ENCODE peak calls at places on chromosome 14, in four cellular contexts. F is HCT116, Z is IMR-90, B is A549. T is an unnamed sample. For H3K9me3, the result is how much of the 10 kb centered on the place peaks cover.

GRCh38 chr14:38199768-38200167 is 7.9 kb upstream of the SSTR1 start:
- DNase-seq in B (no peak), Z (peak), F (no peak), T (no peak)

GRCh38 chr14:81384900-81385299 is 15.2 kb downstream of the STON2 start:
- DNase-seq in F (no peak), Z (no peak), B (no peak), T (no peak)

GRCh38 chr14:102914474-102915291 is 7.8 kb upstream of the AMN start:
- DNase-seq in Z (no peak), F (no peak), B (no peak), T (no peak)

GRCh38 chr14:92794547-92794941 is 439 bp downstream of the GOLGA5 start:
- DNase-seq in B (no peak), F (no peak), Z (peak), T (no peak)

GRCh38 chr14:94040796-94041195 is 14.7 kb downstream of the OTUB2 start:
- DNase-seq in Z (no peak), F (no peak), B (no peak), T (no peak)

GRCh38 chr14:56487090-56487667 is 92.4 kb upstream of the TMEM260 start:
- DNase-seq in Z (peak), F (peak), B (peak), T (no peak)

GRCh38 chr14:50607181-50607580 is 47.2 kb downstream of the ATL1 start:
- DNase-seq in Z (peak), B (no peak), F (no peak), T (no peak)

GRCh38 chr14:64659366-64659765 is 44.9 kb upstream of the PLEKHG3 start:
- DNase-seq in F (no peak), Z (no peak), B (no peak), T (no peak)

GRCh38 chr14:61477845-61478438 is 156.6 kb downstream of the PRKCH start:
- DNase-seq in Z (peak), B (peak), F (peak), T (no peak)

GRCh38 chr14:72736791-72737559 is 156.9 kb downstream of the DPF3 start:
- DNase-seq in Z (no peak), F (no peak), B (no peak), T (no peak)

GRCh38 chr14:39109893-39110715 is 4.0 kb upstream of the GEMIN2 start:
- DNase-seq in Z (no peak), F (no peak), B (no peak), T (no peak)

GRCh38 chr14:101501341-101501740 is 60.0 kb upstream of the DIO3 start:
- DNase-seq in Z (no peak), B (no peak), F (no peak), T (no peak)

GRCh38 chr14:90581745-90582144 is 184.9 kb downstream of the CALM1 start:
- DNase-seq in Z (no peak), B (no peak), F (no peak), T (no peak)

GRCh38 chr14:34199585-34199984 is 248.7 kb upstream of the EGLN3 start:
- DNase-seq in Z (peak), F (no peak), B (no peak), T (no peak)

GRCh38 chr14:63375772-63376171 is 57.0 kb upstream of the GPHB5 start:
- DNase-seq in F (no peak), Z (peak), B (no peak), T (no peak)

GRCh38 chr14:57066887-57067513 is 201.7 kb downstream of the EXOC5 start:
- DNase-seq in Z (peak), F (peak), B (peak), T (no peak)

GRCh38 chr14:93033983-93034670 is 81.6 kb downstream of the ITPK1 start:
- DNase-seq in B (no peak), F (no peak), Z (no peak), T (no peak)

GRCh38 chr14:68929623-68930307 is 49.3 kb downstream of the ACTN1 start:
- DNase-seq in F (no peak), Z (no peak), B (no peak), T (no peak)

GRCh38 chr14:48086516-48086915 is 411.1 kb upstream of the MDGA2 start:
- DNase-seq in Z (no peak), B (no peak), F (no peak), T (no peak)

GRCh38 chr14:29925736-29926135 is 1.9 kb downstream of the PRKD1 start:
- DNase-seq in Z (peak), F (no peak), B (no peak), T (no peak)

GRCh38 chr14:22427771-22428228 is 161.2 kb downstream of the DAD1 start:
- DNase-seq in B (peak), F (no peak), Z (peak), T (no peak)

GRCh38 chr14:80468331-80469122 is 257.2 kb upstream of the DIO2 start:
- DNase-seq in Z (no peak), B (peak), F (no peak), T (no peak)

GRCh38 chr14:64656986-64657385 is 47.2 kb upstream of the PLEKHG3 start:
- DNase-seq in F (no peak), B (no peak), Z (no peak), T (no peak)

GRCh38 chr14:71319646-71320045 is 412.4 kb downstream of the PCNX1 start:
- DNase-seq in B (peak), F (no peak), Z (peak), T (no peak)

GRCh38 chr14:63492391-63492790 is 50.8 kb downstream of the PPP2R5E start:
- DNase-seq in Z (peak), F (no peak), B (peak), T (no peak)

DNA sequence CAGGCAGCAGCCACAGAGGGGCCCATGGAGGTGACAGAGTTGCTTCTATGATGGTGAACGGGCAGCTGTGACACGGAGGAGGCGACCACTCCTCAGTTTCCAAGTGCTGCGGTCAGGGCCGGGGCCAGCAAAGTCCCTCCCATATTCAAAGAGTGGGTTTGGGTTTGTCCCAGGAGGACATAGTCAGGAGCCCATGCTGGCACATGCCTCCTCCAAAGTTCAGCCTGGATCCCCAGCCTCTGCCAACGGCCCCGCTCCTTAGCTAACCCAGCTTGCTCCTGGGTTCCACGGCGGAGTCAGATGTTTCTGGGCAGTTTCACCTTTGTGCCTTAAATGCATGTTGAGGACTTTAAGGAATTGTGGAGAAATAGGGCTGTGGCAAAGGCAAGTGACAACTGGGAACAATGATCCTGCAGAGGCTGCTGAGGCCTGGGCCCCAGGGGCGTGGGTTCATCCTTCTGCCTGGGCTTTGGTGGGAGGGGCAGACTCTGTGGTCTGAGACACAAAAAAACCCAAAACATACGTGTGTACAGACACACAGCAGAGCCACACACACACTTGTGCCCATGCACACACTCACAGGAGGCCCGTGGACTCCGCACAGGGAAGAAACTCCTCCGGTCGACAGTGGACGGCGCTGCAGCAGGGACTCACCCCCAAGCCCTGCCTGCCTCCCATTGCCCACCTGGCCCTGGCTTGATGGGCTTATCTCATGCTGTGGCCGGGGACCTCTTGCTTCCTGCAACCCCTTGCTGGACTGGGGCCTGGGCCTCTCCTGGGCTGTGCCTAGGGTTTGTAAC is 399.4 kb downstream of the TMEM121 start:
- DNase-seq in Z (no peak), B (no peak), F (no peak), T (no peak)
- H3K9me3 ChIP-seq in Z (under half), B (under half), F (under half), T (under half)

DNA sequence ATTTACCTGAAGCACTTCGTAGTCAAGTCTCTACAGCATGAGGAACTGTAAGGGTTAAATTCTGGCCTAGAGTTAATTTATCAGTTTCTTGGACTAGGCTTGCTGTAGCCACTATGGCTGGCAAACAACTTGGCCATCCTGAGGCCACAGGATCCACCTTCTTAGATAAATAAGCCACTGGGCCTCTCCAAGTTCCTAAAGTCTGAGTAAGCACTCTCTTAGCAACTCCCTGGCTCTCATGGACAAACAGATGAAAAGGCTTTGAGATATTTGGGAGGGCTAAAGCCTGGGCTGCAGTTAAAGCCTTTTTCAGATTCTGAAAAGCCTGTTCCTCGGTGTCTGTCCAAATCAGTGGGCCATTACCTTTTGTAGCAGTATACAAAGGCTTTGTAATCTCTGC is 675.0 kb downstream of the TMEM121 start:
- DNase-seq in B (no peak), F (no peak), Z (no peak), T (no peak)
- H3K9me3 ChIP-seq in B (under half), F (under half), Z (under half), T (under half)

GRCh38 chr14:99611639-99612038 is 7.6 kb upstream of the CCDC85C start:
- DNase-seq in F (no peak), B (no peak), Z (no peak), T (no peak)
- H3K9me3 ChIP-seq in F (under half), B (under half), Z (under half), T (under half)

GRCh38 chr14:27090716-27091115 is 492.9 kb upstream of the NOVA1 start:
- DNase-seq in Z (no peak), F (no peak), B (no peak), T (no peak)

GRCh38 chr14:27096091-27096490 is 498.3 kb upstream of the NOVA1 start:
- DNase-seq in B (no peak), Z (no peak), F (no peak), T (no peak)
- H3K9me3 ChIP-seq in B (under half), Z (under half), F (under half), T (under half)

DNA sequence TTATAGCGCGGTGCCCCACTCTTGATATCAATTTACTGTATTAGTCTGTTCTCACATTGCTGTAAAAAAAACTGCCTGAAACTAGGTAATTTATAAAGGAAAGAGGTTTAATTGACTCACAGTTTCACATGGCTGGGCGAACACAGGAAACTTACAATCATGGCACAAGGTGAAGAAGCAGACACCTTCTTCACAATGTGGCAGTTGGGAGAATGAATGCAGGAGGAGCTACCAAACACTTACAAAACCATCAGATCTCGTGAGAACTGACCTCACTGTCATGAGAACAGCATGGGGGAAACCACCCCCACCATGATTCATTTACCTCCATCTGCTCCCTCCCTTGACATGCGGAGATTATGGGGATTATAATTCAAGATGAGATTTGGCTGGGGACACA is 42.3 kb downstream of the FBXO34 start:
- DNase-seq in B (no peak), F (no peak), Z (no peak), T (no peak)
- H3K9me3 ChIP-seq in B (under half), F (under half), Z (under half), T (under half)

T was measured in T-helper 17 cell.